ENCODE peak calls at places on chromosome 17, in five cellular contexts. D is brain microvascular endothelial cell; Z is EL; U is activated naive CD4-positive, alpha-beta T cell; M is mesothelial cell of epicardium. V is an unnamed sample.

GRCh38 chr17:32331243-32332040 is 10.5 kb downstream of the C17orf75 start:
- DNase-seq in D (no peak), Z (no peak), U (no peak), M (no peak), V (no peak)

GRCh38 chr17:17871913-17872312 is 35.1 kb upstream of the SREBF1 start:
- DNase-seq in D (no peak), Z (no peak), U (no peak), M (no peak), V (no peak)

GRCh38 chr17:17051380-17051779 is 9.1 kb downstream of the MPRIP start:
- DNase-seq in D (no peak), Z (no peak), U (no peak), M (no peak), V (no peak)

GRCh38 chr17:48113201-48113676 is 5.7 kb downstream of the SNX11 start:
- DNase-seq in D (no peak), Z (no peak), U (peak; percentile 48), M (no peak), V (no peak)

GRCh38 chr17:59627770-59628171 is 8.1 kb downstream of the CLTC start:
- DNase-seq in D (no peak), Z (no peak), U (no peak), M (no peak), V (no peak)

GRCh38 chr17:16880121-16880842 is 91.6 kb downstream of the TNFRSF13B start:
- DNase-seq in D (no peak), Z (no peak), U (no peak), M (no peak), V (no peak)

GRCh38 chr17:61251939-61252865 is 147.4 kb upstream of the TBX2 start:
- DNase-seq in D (peak; percentile 99), Z (peak; percentile 89), U (no peak), M (peak; percentile 19), V (peak; percentile 99)

GRCh38 chr17:4204676-4205075 is 59.1 kb downstream of the ANKFY1 start:
- DNase-seq in D (peak; percentile 93), Z (peak; percentile 89), U (no peak), M (no peak), V (peak; percentile 96)

GRCh38 chr17:78915872-78916632 is 9.1 kb downstream of the TIMP2 start:
- DNase-seq in D (no peak), Z (peak; percentile 62), U (no peak), M (no peak), V (no peak)

GRCh38 chr17:60524463-60525346 is 1.3 kb downstream of the APPBP2 start:
- DNase-seq in D (no peak), Z (peak; percentile 18), U (no peak), M (no peak), V (peak; percentile 37)

V was measured in IMR-90.